ENCODE peak calls at places on chromosomes 13 and 19, in eight cellular contexts. H, Z, U, V, N, G, O and Q are unnamed samples.

GRCh38 chr19:36032251-36033104 is at the start of gene CLIP3:
- DNase-seq in O (peak), H (no peak), V (no peak), N (peak), Z (no peak), G (peak), U (peak), Q (no peak)

GRCh38 chr19:9936151-9937000 is at the start of gene OLFM2:
- DNase-seq in Z (no peak), V (no peak), O (no peak), U (peak), H (no peak), N (no peak), G (peak), Q (no peak)

GRCh38 chr13:32720026-32720425 is 133.8 kb downstream of the PDS5B start:
- DNase-seq in V (no peak), O (no peak), U (peak), G (no peak), N (no peak), H (no peak), Z (no peak), Q (no peak)

GRCh38 chr19:41364546-41365391 is 820 bp upstream of the B9D2 start:
- DNase-seq in U (no peak), H (no peak), Z (peak), V (no peak), O (peak), N (no peak), G (no peak), Q (peak)

GRCh38 chr13:26555413-26555812 is 2.1 kb upstream of the WASF3 start:
- DNase-seq in N (no peak), H (no peak), U (no peak), V (no peak), G (peak), Z (no peak), O (no peak), Q (no peak)

GRCh38 chr13:27607125-27607524 is 13.2 kb downstream of the LNX2 start:
- DNase-seq in Z (no peak), G (no peak), V (no peak), H (no peak), N (no peak), U (peak), O (no peak), Q (peak)

GRCh38 chr13:31722684-31723083 is 16.6 kb upstream of the RXFP2 start:
- DNase-seq in H (no peak), V (no peak), U (no peak), Z (no peak), N (no peak), O (no peak), G (no peak), Q (no peak)

GRCh38 chr19:11833541-11833940 is 15.0 kb upstream of the ZNF439 start:
- DNase-seq in H (no peak), N (no peak), O (no peak), Z (no peak), G (no peak), V (no peak), U (no peak), Q (no peak)

GRCh38 chr19:29942404-29943261 is 594 bp downstream of the URI1 start:
- DNase-seq in O (peak), N (no peak), Z (peak), V (no peak), G (peak), H (peak), U (peak), Q (peak)

GRCh38 chr13:57136093-57136492 is 4.6 kb upstream of the PRR20A start:
- DNase-seq in Z (no peak), U (no peak), V (no peak), G (no peak), H (no peak), N (no peak), O (no peak), Q (no peak)

GRCh38 chr13:49938921-49939320 is 2.8 kb upstream of the SPRYD7 start:
- DNase-seq in O (peak), Z (no peak), N (no peak), U (no peak), H (no peak), V (no peak), G (no peak), Q (no peak)

GRCh38 chr13:88932950-88933349 is 1261.8 kb downstream of the SLITRK5 start:
- DNase-seq in H (no peak), V (no peak), N (no peak), Z (no peak), U (no peak), O (no peak), G (no peak), Q (no peak)

GRCh38 chr13:110121312-110122083 is 185.5 kb downstream of the COL4A1 start:
- DNase-seq in V (no peak), H (no peak), U (no peak), G (no peak), Z (no peak), O (no peak), N (no peak), Q (no peak)

GRCh38 chr19:18895828-18896341 is at the start of gene CERS1:
- DNase-seq in G (peak), U (peak), N (no peak), V (no peak), Z (peak), O (peak), H (no peak), Q (peak)

GRCh38 chr19:5826531-5827341 is 12.8 kb downstream of the FUT6 start:
- DNase-seq in H (no peak), O (no peak), U (peak), Z (peak), V (no peak), G (peak), N (no peak), Q (peak)

GRCh38 chr19:33100894-33101644 is 20.1 kb downstream of the GPATCH1 start:
- DNase-seq in O (no peak), V (no peak), Z (no peak), G (no peak), N (no peak), H (no peak), U (no peak), Q (no peak)

GRCh38 chr13:43273362-43273761 is 250.0 kb downstream of the DNAJC15 start:
- DNase-seq in N (no peak), H (no peak), U (peak), G (no peak), Z (no peak), V (no peak), O (no peak), Q (no peak)

GRCh38 chr13:24115671-24116070 is 44.8 kb upstream of the SPATA13 start:
- DNase-seq in V (no peak), U (no peak), H (no peak), G (no peak), Z (no peak), O (no peak), N (no peak), Q (no peak)

GRCh38 chr19:17468302-17469091 is 1.8 kb upstream of the SLC27A1 start:
- DNase-seq in Z (no peak), H (no peak), O (no peak), U (peak), V (no peak), N (peak), G (peak), Q (no peak)

GRCh38 chr19:19464339-19465098 is 50.8 kb downstream of the TSSK6 start:
- DNase-seq in Z (no peak), N (no peak), V (no peak), H (no peak), O (no peak), U (peak), G (peak), Q (no peak)